ENCODE peak calls at places on chromosome 1, in five cellular contexts. O is activated CD4-positive, alpha-beta memory T cell treated with anti-CD3 and anti-CD28 coated beads, Interleukin-2, amount 10 ng/mL, durations not matched to agents 7 days and 5 days; S is glutamatergic neuron; Q is AG09319; R is AG08395. D is an unnamed sample.
A peak's percentile ranks its signal among the peaks of the same experiment; 100 is the strongest.

GRCh38 chr1:205775717-205776056 is 405 bp upstream of the RAB29 start:
- DNase-seq in O (no peak), S (no peak), Q (no peak), R (peak; percentile 40), D (no peak)

GRCh38 chr1:174358786-174359453 is 88.8 kb upstream of the GPR52 start:
- DNase-seq in O (no peak), S (no peak), Q (no peak), R (no peak), D (no peak)

GRCh38 chr1:58702766-58703165 is 2.9 kb upstream of the MYSM1 start:
- DNase-seq in O (no peak), S (no peak), Q (no peak), R (no peak), D (no peak)

GRCh38 chr1:18946550-18947381 is 9.7 kb downstream of the IFFO2 start:
- DNase-seq in O (no peak), S (no peak), Q (no peak), R (no peak), D (no peak)

GRCh38 chr1:201591981-201592380 is 53.1 kb downstream of the NAV1 start:
- DNase-seq in O (no peak), S (no peak), Q (no peak), R (no peak), D (no peak)

GRCh38 chr1:111733183-111733995 is 5.8 kb downstream of the INKA2 start:
- DNase-seq in O (no peak), S (peak; percentile 76), Q (peak; percentile 46), R (peak; percentile 80), D (no peak)

GRCh38 chr1:222043444-222044292 is 301.8 kb upstream of the DUSP10 start:
- DNase-seq in O (no peak), S (no peak), Q (peak; percentile 63), R (peak; percentile 78), D (no peak)

GRCh38 chr1:60274422-60275419 is 201.2 kb upstream of the C1orf87 start:
- DNase-seq in O (no peak), S (no peak), Q (no peak), R (no peak), D (no peak)

GRCh38 chr1:207327994-207328393 is 6.5 kb downstream of the CD55 start:
- DNase-seq in O (no peak), S (no peak), Q (no peak), R (peak; percentile 42), D (no peak)

GRCh38 chr1:212981025-212981495 is 30.7 kb downstream of the VASH2 start:
- DNase-seq in O (peak; percentile 11), S (no peak), Q (no peak), R (no peak), D (no peak)

GRCh38 chr1:192399161-192399560 is 82.4 kb downstream of the RGS21 start:
- DNase-seq in O (no peak), S (no peak), Q (no peak), R (no peak), D (no peak)

GRCh38 chr1:224052767-224053166 is 61.1 kb upstream of the FBXO28 start:
- DNase-seq in O (no peak), S (no peak), Q (no peak), R (peak; percentile 50), D (no peak)

GRCh38 chr1:229087906-229088305 is 183.0 kb upstream of the RAB4A start:
- DNase-seq in O (no peak), S (no peak), Q (no peak), R (no peak), D (no peak)

GRCh38 chr1:29621826-29622435 is 385.6 kb downstream of the PTPRU start:
- DNase-seq in O (no peak), S (no peak), Q (no peak), R (no peak), D (no peak)

GRCh38 chr1:116806245-116806644 is 52.0 kb downstream of the CD2 start:
- DNase-seq in O (peak; percentile 65), S (no peak), Q (no peak), R (no peak), D (no peak)

D was measured in COLO829.